ENCODE peak calls at places on chromosomes 6 and 20, in four cellular contexts. A is K562, P is GM12878, K is HepG2. V is an unnamed sample.

GRCh38 chr20:60137657-60138245 is 179.5 kb downstream of the CDH26 start:
- DNase-seq in K (no peak), A (peak), P (no peak), V (no peak)

GRCh38 chr6:158769696-158770446 is 49.3 kb downstream of the EZR start:
- DNase-seq in A (no peak), K (no peak), P (no peak), V (no peak)

GRCh38 chr20:37804584-37805566 is 98.1 kb upstream of the VSTM2L start:
- DNase-seq in K (no peak), A (no peak), P (peak), V (no peak)

GRCh38 chr20:41889871-41890224 is 271.7 kb upstream of the CHD6 start:
- DNase-seq in K (no peak), P (no peak), A (no peak), V (no peak)

GRCh38 chr6:41651246-41651961 is 13.1 kb downstream of the MDFI start:
- DNase-seq in A (peak), P (no peak), K (no peak), V (no peak)

GRCh38 chr6:137487947-137488735 is 6.1 kb downstream of the OLIG3 start:
- DNase-seq in K (no peak), P (no peak), A (no peak), V (no peak)

GRCh38 chr6:126182650-126183311 is 157.1 kb upstream of the CENPW start:
- DNase-seq in K (peak), P (peak), A (no peak), V (no peak)

GRCh38 chr20:10551732-10552724 is 116.9 kb downstream of the SLX4IP start:
- DNase-seq in K (no peak), A (no peak), P (no peak), V (no peak)

GRCh38 chr20:25258463-25258805 is 10.5 kb downstream of the PYGB start:
- DNase-seq in A (no peak), K (no peak), P (no peak), V (no peak)

GRCh38 chr6:100845676-100846075 is 35.5 kb downstream of the ASCC3 start:
- DNase-seq in K (no peak), A (no peak), P (no peak), V (no peak)

DNA sequence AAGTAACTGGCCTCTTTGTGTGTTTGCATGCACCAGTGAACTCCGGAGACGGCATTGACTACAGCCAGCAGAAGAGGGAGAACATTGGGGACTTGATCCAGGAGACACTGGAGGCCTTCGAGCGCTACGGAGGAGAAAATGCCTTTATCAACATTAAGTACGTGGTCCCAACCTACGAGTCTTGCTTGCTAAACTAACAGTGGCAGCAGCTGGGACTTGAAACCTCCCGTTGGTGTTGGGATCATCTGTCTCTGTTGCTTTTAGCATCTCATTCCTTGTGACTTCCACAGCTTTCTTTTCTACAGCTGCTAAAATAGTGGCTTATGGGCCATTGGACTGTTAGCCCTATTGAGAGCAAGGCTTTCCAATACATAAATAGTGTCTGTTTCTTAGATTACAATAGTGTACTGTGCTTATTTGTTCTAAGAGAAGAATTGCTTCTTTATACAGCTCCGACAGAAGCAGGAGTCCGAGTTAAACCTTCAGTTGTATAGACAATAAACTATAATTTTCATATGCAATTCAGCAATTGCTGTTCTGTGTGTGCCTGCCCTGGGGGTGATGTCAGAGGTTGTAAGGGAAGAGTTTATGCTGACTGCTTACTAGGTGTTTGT is 99.6 kb upstream of the QKI start:
- DNase-seq in K (no peak), P (no peak), A (no peak), V (no peak)
- TF ChIP-seq MYC in K (no peak), P (no peak), A (no peak), V (no peak)

GRCh38 chr6:35731736-35732532 is 4.9 kb upstream of the ARMC12 start:
- DNase-seq in A (peak), K (peak), P (peak), V (peak)

GRCh38 chr6:35729349-35729678 is 7.5 kb upstream of the ARMC12 start:
- DNase-seq in K (no peak), P (no peak), A (no peak), V (no peak)

GRCh38 chr6:35730745-35731413 is 6.0 kb upstream of the ARMC12 start:
- DNase-seq in K (no peak), A (no peak), P (no peak), V (no peak)

GRCh38 chr6:35729722-35730121 is 7.1 kb upstream of the ARMC12 start:
- DNase-seq in P (no peak), K (no peak), A (no peak), V (no peak)

GRCh38 chr6:35731414-35731735 is 5.5 kb upstream of the ARMC12 start:
- DNase-seq in P (peak), K (peak), A (peak), V (peak)
- H2AFZ ChIP-seq in P (peak), K (no peak), A (peak), V (peak)

GRCh38 chr6:50147371-50147770 is 97.6 kb upstream of the DEFB112 start:
- DNase-seq in A (no peak), P (no peak), K (no peak), V (no peak)
- TF ChIP-seq MYC in A (no peak), P (no peak), K (no peak), V (no peak)

DNA sequence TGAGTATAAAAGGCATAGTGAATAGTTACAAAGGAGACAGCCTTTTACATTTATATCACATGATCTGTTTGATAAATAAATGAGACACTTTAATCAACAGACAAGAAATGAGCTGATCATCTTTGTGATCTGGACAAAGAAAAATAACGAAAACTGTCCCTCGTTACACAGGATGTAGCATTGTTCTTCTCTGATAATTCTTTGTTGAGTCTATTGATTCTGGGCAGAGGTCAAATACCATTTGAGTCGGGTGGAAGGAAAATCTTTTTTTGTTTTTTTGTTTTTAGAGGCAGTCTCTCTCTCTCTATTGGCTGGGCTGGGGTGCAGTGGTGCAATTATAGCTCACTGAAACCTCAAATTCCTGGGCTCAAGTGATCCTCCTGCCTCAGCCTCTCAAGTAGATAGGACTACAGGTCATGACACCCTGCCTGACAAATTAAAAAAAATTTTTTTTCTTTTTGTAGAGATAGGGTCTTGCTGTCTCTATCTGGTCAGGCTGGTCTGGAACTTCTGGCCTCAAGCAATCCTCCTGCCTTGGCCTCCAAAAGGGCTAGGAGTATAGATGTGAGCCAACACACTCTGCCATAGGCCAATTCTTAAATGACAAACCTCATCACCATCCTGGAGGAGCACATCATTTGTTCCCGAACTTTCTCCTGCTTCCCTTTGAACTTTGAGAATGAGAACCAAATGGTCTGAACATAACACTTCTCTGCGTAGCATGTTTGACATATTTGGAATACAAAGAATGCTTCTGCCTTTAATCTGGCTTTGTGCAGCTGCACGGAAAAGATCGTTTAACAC is 41.9 kb downstream of the CCDC170 start:
- DNase-seq in P (no peak), A (no peak), K (peak), V (no peak)
- H2AFZ ChIP-seq in P (no peak), A (no peak), K (no peak), V (no peak)

GRCh38 chr6:37882724-37883413 is 63.3 kb downstream of the ZFAND3 start:
- DNase-seq in P (no peak), K (peak), A (no peak), V (no peak)
- TF ChIP-seq MYC in P (no peak), K (no peak), A (no peak), V (no peak)

GRCh38 chr6:157464653-157465535 is 83.9 kb downstream of the ZDHHC14 start:
- DNase-seq in K (no peak), P (peak), A (peak), V (no peak)
- H2AFZ ChIP-seq in K (no peak), P (peak), A (peak), V (no peak)

GRCh38 chr6:29831776-29832175 is 4.2 kb downstream of the HLA-G start:
- DNase-seq in K (no peak), A (no peak), P (no peak), V (no peak)
- TF ChIP-seq MYC in K (no peak), A (no peak), P (no peak), V (no peak)

V was measured in endothelial cell of umbilical vein.